ENCODE peak calls at places on chromosomes 3 and 15, in six cellular contexts. W is AG08395; S is HTR-8/SVneo; M is stimulated activated CD8-positive, alpha-beta memory T cell treated with anti-CD3 and anti-CD28 coated beads, Interleukin-15, amount 100 ng/mL, for 24 hours; Y is right atrium auricular region; T is HL-60. D is an unnamed sample.

GRCh38 chr3:149589332-149589731 is 68.5 kb downstream of the WWTR1 start:
- DNase-seq in W (no peak), S (no peak), M (no peak), T (no peak), Y (no peak), D (no peak)

GRCh38 chr3:123036352-123037014 is 8.9 kb upstream of the SEMA5B start:
- DNase-seq in M (no peak), T (peak), S (no peak), W (peak), Y (no peak), D (no peak)

GRCh38 chr3:14524920-14525660 is 15.1 kb downstream of the GRIP2 start:
- DNase-seq in T (no peak), S (no peak), Y (no peak), W (no peak), M (no peak), D (no peak)

GRCh38 chr15:24858737-24859601 is 95.8 kb upstream of the SNRPN start:
- DNase-seq in S (no peak), W (no peak), Y (no peak), T (no peak), M (no peak), D (no peak)

GRCh38 chr15:42549052-42549491 is 434 bp downstream of the HAUS2 start:
- DNase-seq in S (peak), T (peak), Y (no peak), M (no peak), W (peak), D (peak)

GRCh38 chr3:46266598-46266997 is 24.3 kb downstream of the CCR3 start:
- DNase-seq in S (no peak), M (no peak), Y (no peak), W (peak), T (no peak), D (no peak)

GRCh38 chr3:194552327-194552949 is 65.6 kb upstream of the ATP13A3 start:
- DNase-seq in M (no peak), T (no peak), W (no peak), S (no peak), Y (no peak), D (no peak)

GRCh38 chr15:94478763-94479162 is 247.4 kb downstream of the MCTP2 start:
- DNase-seq in Y (no peak), W (no peak), S (no peak), T (no peak), M (no peak), D (no peak)

GRCh38 chr3:63970596-63971468 is 52.5 kb downstream of the PSMD6 start:
- DNase-seq in M (no peak), T (no peak), Y (no peak), S (no peak), W (no peak), D (no peak)

GRCh38 chr15:89307791-89308190 is 26.8 kb downstream of the POLG start:
- DNase-seq in Y (no peak), T (no peak), W (peak), S (no peak), M (no peak), D (no peak)

GRCh38 chr15:25176616-25176923 is 221.8 kb downstream of the SNRPN start:
- DNase-seq in T (no peak), W (no peak), M (no peak), S (no peak), Y (peak), D (no peak)

GRCh38 chr15:91549581-91549980 is 303.9 kb upstream of the SLCO3A1 start:
- DNase-seq in Y (no peak), W (no peak), S (no peak), M (no peak), T (peak), D (no peak)

GRCh38 chr15:35078221-35078915 is 6.7 kb downstream of the NANOGP8 start:
- DNase-seq in T (peak), M (peak), S (peak), W (peak), Y (no peak), D (peak)

GRCh38 chr3:150721285-150722130 is 17.8 kb upstream of the ERICH6 start:
- DNase-seq in W (peak), M (no peak), S (peak), T (peak), Y (no peak), D (no peak)

GRCh38 chr3:128735287-128735686 is 9.3 kb downstream of the RAB7A start:
- DNase-seq in T (no peak), S (no peak), M (no peak), Y (no peak), W (no peak), D (no peak)

GRCh38 chr15:72521682-72522081 is 47.6 kb downstream of the ARIH1 start:
- DNase-seq in S (no peak), T (no peak), W (no peak), Y (no peak), M (no peak), D (no peak)

GRCh38 chr15:75637245-75638009 is 2.6 kb downstream of the IMP3 start:
- DNase-seq in W (no peak), S (no peak), M (no peak), Y (no peak), T (no peak), D (no peak)

GRCh38 chr3:31402118-31402517 is 130.6 kb upstream of the STT3B start:
- DNase-seq in M (no peak), W (no peak), Y (no peak), S (no peak), T (peak), D (no peak)